ENCODE peak calls at places on chromosomes 6 and 20, in seven cellular contexts. U, K, F, G, I, Q and H are unnamed samples.

GRCh38 chr20:699811-700338 is 24.3 kb upstream of the SCRT2 start:
- DNase-seq in F (no peak), U (no peak), I (peak; percentile 80), K (no peak), Q (no peak), G (no peak), H (no peak)

GRCh38 chr20:1894471-1894950 is 696 bp upstream of the SIRPA start:
- DNase-seq in G (peak; percentile 37), U (no peak), K (peak; percentile 44), F (peak; percentile 59), I (peak; percentile 85), Q (no peak), H (peak; percentile 59)

GRCh38 chr6:166614589-166614988 is 12.5 kb downstream of the RPS6KA2 start:
- DNase-seq in G (no peak), F (no peak), Q (no peak), K (no peak), I (no peak), U (no peak), H (peak; percentile 30)

GRCh38 chr6:108121612-108122011 is 44.2 kb upstream of the NR2E1 start:
- DNase-seq in U (no peak), G (no peak), I (no peak), Q (no peak), K (no peak), F (no peak), H (no peak)

GRCh38 chr6:13454286-13455221 is 32.8 kb downstream of the GFOD1 start:
- DNase-seq in I (peak; percentile 77), G (no peak), U (peak; percentile 87), K (no peak), Q (peak; percentile 56), F (no peak), H (no peak)

GRCh38 chr20:62875419-62876355 is 14.1 kb upstream of the TCFL5 start:
- DNase-seq in K (peak; percentile 77), I (peak; percentile 90), F (peak; percentile 97), Q (no peak), G (no peak), U (peak; percentile 86), H (peak; percentile 90)

GRCh38 chr6:156791261-156791850 is 14.2 kb downstream of the ARID1B start:
- DNase-seq in G (no peak), U (peak; percentile 81), Q (no peak), K (no peak), I (no peak), F (no peak), H (no peak)

GRCh38 chr20:22653641-22654040 is 69.3 kb upstream of the FOXA2 start:
- DNase-seq in F (no peak), I (no peak), Q (no peak), K (no peak), G (no peak), U (no peak), H (no peak)

GRCh38 chr20:45283529-45284065 is 23.0 kb upstream of the RBPJL start:
- DNase-seq in K (no peak), G (no peak), U (peak; percentile 12), Q (no peak), I (no peak), F (no peak), H (no peak)

GRCh38 chr6:7496266-7496875 is 45.1 kb upstream of the DSP start:
- DNase-seq in F (no peak), U (peak; percentile 2), Q (no peak), G (no peak), K (no peak), I (no peak), H (no peak)

GRCh38 chr20:23641936-23642751 is 4.4 kb upstream of the CST3 start:
- DNase-seq in Q (no peak), F (peak; percentile 75), U (peak; percentile 92), K (peak; percentile 68), G (peak; percentile 45), I (peak; percentile 89), H (no peak)

GRCh38 chr6:5997420-5998093 is 9.2 kb downstream of the NRN1 start:
- DNase-seq in F (no peak), U (peak; percentile 40), I (peak; percentile 56), Q (no peak), G (no peak), K (no peak), H (no peak)

GRCh38 chr6:98203170-98203806 is 631.1 kb upstream of the POU3F2 start:
- DNase-seq in Q (no peak), F (no peak), G (no peak), K (no peak), I (no peak), U (no peak), H (no peak)

GRCh38 chr20:1019344-1019743 is 17.2 kb upstream of the RSPO4 start:
- DNase-seq in G (no peak), K (no peak), F (no peak), I (no peak), Q (no peak), U (no peak), H (no peak)

GRCh38 chr6:128161839-128162238 is 261.0 kb upstream of the THEMIS start:
- DNase-seq in G (no peak), K (no peak), I (no peak), Q (no peak), F (no peak), U (no peak), H (no peak)

GRCh38 chr20:25009218-25010145 is 16.9 kb upstream of the APMAP start:
- DNase-seq in G (no peak), K (no peak), I (peak; percentile 29), F (no peak), Q (no peak), U (no peak), H (peak; percentile 48)

GRCh38 chr6:139443226-139444112 is 69.0 kb upstream of the CITED2 start:
- DNase-seq in K (no peak), Q (no peak), I (no peak), F (no peak), U (peak; percentile 35), G (no peak), H (peak; percentile 68)

GRCh38 chr6:125104425-125104824 is 49.1 kb upstream of the TPD52L1 start:
- DNase-seq in G (no peak), U (peak; percentile 40), Q (no peak), K (peak; percentile 54), F (no peak), I (no peak), H (no peak)

GRCh38 chr20:52923123-52923543 is 49.0 kb upstream of the TSHZ2 start:
- DNase-seq in F (no peak), G (peak; percentile 24), U (peak; percentile 99), I (no peak), K (peak; percentile 4), Q (no peak), H (peak; percentile 99)

GRCh38 chr6:45663181-45664180 is 285.7 kb upstream of the SUPT3H start:
- DNase-seq in U (no peak), K (no peak), I (peak; percentile 67), G (no peak), Q (peak; percentile 31), F (no peak), H (no peak)

GRCh38 chr6:60867548-60867947 is 1418.5 kb downstream of the KHDRBS2 start:
- DNase-seq in U (no peak), F (no peak), G (no peak), Q (no peak), K (no peak), I (no peak), H (no peak)

GRCh38 chr20:38119446-38119845 is 45.6 kb downstream of the TGM2 start:
- DNase-seq in K (no peak), U (no peak), I (no peak), Q (no peak), G (no peak), F (no peak), H (no peak)

GRCh38 chr20:19277381-19277780 is 64.9 kb downstream of the SLC24A3 start:
- DNase-seq in I (no peak), K (no peak), Q (no peak), F (no peak), U (no peak), G (no peak), H (no peak)

GRCh38 chr6:170080169-170080827 is 210.6 kb downstream of the DLL1 start:
- DNase-seq in I (peak; percentile 36), F (no peak), K (no peak), Q (no peak), U (no peak), G (no peak), H (peak; percentile 31)

GRCh38 chr6:139490482-139490881 is 116.0 kb upstream of the CITED2 start:
- DNase-seq in U (no peak), I (no peak), G (no peak), Q (no peak), F (no peak), K (no peak), H (no peak)

GRCh38 chr6:8993111-8993510 is 557.8 kb upstream of the SLC35B3 start:
- DNase-seq in K (no peak), F (no peak), I (no peak), U (no peak), Q (no peak), G (no peak), H (no peak)

GRCh38 chr6:31763617-31763940 is 1.1 kb downstream of the SAPCD1 start:
- DNase-seq in G (peak; percentile 32), I (no peak), U (peak; percentile 33), Q (no peak), F (peak; percentile 59), K (peak; percentile 73), H (no peak)

GRCh38 chr6:10749734-10750133 is 2.1 kb downstream of the TMEM14B start:
- DNase-seq in F (no peak), Q (no peak), G (no peak), I (no peak), K (no peak), U (no peak), H (no peak)

GRCh38 chr6:158825951-158826306 is 6.8 kb upstream of the EZR start:
- DNase-seq in I (no peak), U (peak; percentile 38), G (no peak), K (no peak), F (no peak), Q (no peak), H (no peak)